ENCODE peak calls at places on chromosomes 12 and 14, in eight cellular contexts. O is A549; I is tibial artery; Y is GM03348; K is fibroblast of the aortic adventitia; J is CD4-positive, CD25-positive, alpha-beta regulatory T cell; G is EH; M is IMR-90. W is an unnamed sample.

GRCh38 chr14:94005324-94005723 is 8.2 kb downstream of the CCDC197 start:
- DNase-seq in G (no peak), K (no peak), O (no peak), M (no peak), I (no peak), J (no peak), Y (no peak), W (no peak)

GRCh38 chr12:12017798-12018197 is 52.9 kb upstream of the BCL2L14 start:
- DNase-seq in O (no peak), K (no peak), G (no peak), Y (no peak), I (no peak), J (no peak), M (no peak), W (no peak)

GRCh38 chr14:75013290-75013689 is 10.6 kb downstream of the EIF2B2 start:
- DNase-seq in G (no peak), M (no peak), I (no peak), J (no peak), O (no peak), K (peak), Y (no peak), W (no peak)

GRCh38 chr12:96497800-96498199 is 8.4 kb downstream of the CFAP54 start:
- DNase-seq in I (no peak), K (no peak), M (peak), G (peak), J (no peak), O (no peak), Y (no peak), W (no peak)

GRCh38 chr12:51773145-51773869 is 75.2 kb downstream of the FIGNL2 start:
- DNase-seq in O (no peak), G (peak), J (no peak), M (peak), I (no peak), Y (peak), K (peak), W (no peak)

GRCh38 chr12:109482491-109482890 is 5.1 kb downstream of the UBE3B start:
- DNase-seq in O (no peak), G (no peak), M (no peak), K (no peak), J (no peak), I (no peak), Y (no peak), W (peak)

GRCh38 chr12:130715996-130716917 is at the start of gene RIMBP2:
- DNase-seq in I (no peak), O (no peak), M (peak), G (peak), Y (no peak), J (no peak), K (peak), W (no peak)

GRCh38 chr12:44647891-44648690 is 228.0 kb downstream of the NELL2 start:
- DNase-seq in O (no peak), G (no peak), I (no peak), M (no peak), J (no peak), Y (no peak), K (no peak), W (no peak)

GRCh38 chr12:6113691-6114475 is 10.6 kb downstream of the VWF start:
- DNase-seq in G (no peak), I (no peak), J (no peak), Y (no peak), M (no peak), O (no peak), K (no peak), W (no peak)

W was measured in SJSA1.